ENCODE peak calls at places on chromosomes 2 and 18, in seven cellular contexts. Q is heart right ventricle, J is SK-N-SH, S is spleen, W is endodermal cell, X is HCT116, P is fibroblast of lung. I is an unnamed sample.

GRCh38 chr18:71899707-71900483 is 644.2 kb downstream of the CBLN2 start:
- DNase-seq in J (peak), P (no peak), W (no peak), X (no peak), Q (no peak), S (no peak), I (no peak)

GRCh38 chr2:237306787-237307170 is 107.2 kb downstream of the COL6A3 start:
- DNase-seq in P (peak), X (no peak), S (no peak), Q (no peak), J (no peak), W (no peak), I (no peak)

GRCh38 chr2:103445356-103445755 is 683.5 kb downstream of the TMEM182 start:
- DNase-seq in W (no peak), S (no peak), X (no peak), P (no peak), J (no peak), Q (no peak), I (no peak)

GRCh38 chr2:134771313-134771801 is 52.6 kb upstream of the TMEM163 start:
- DNase-seq in Q (no peak), X (no peak), S (no peak), P (no peak), J (peak), W (peak), I (no peak)

GRCh38 chr2:159760321-159760720 is 37.7 kb downstream of the CD302 start:
- DNase-seq in W (no peak), S (no peak), X (no peak), J (no peak), Q (no peak), P (no peak), I (no peak)

GRCh38 chr2:158659483-158659882 is 135.6 kb upstream of the DAPL1 start:
- DNase-seq in J (no peak), X (no peak), Q (no peak), S (no peak), P (peak), W (no peak), I (no peak)

GRCh38 chr2:173075056-173075780 is 428 bp upstream of the MAP3K20 start:
- DNase-seq in P (no peak), S (no peak), J (no peak), X (no peak), W (no peak), Q (no peak), I (no peak)

GRCh38 chr2:127650785-127651380 is 4.9 kb downstream of the GPR17 start:
- DNase-seq in Q (no peak), W (no peak), P (peak), J (no peak), S (no peak), X (no peak), I (no peak)

GRCh38 chr2:105521176-105521575 is 122.3 kb upstream of the FHL2 start:
- DNase-seq in P (no peak), Q (no peak), S (no peak), X (no peak), J (peak), W (no peak), I (no peak)

GRCh38 chr2:127173073-127173472 is 47.0 kb downstream of the CYP27C1 start:
- DNase-seq in J (no peak), Q (peak), W (no peak), S (no peak), X (no peak), P (peak), I (no peak)

GRCh38 chr18:25875574-25875973 is 214.8 kb downstream of the SS18 start:
- DNase-seq in W (no peak), P (peak), S (no peak), X (no peak), Q (no peak), J (no peak), I (no peak)

GRCh38 chr2:113027691-113028090 is 22.4 kb downstream of the IL36A start:
- DNase-seq in W (no peak), J (no peak), X (no peak), Q (no peak), P (no peak), S (no peak), I (no peak)

GRCh38 chr18:42086288-42086687 is 131.3 kb downstream of the PIK3C3 start:
- DNase-seq in X (no peak), Q (no peak), J (no peak), W (peak), S (no peak), P (peak), I (no peak)

GRCh38 chr18:75752864-75753263 is 325.4 kb upstream of the SMIM21 start:
- DNase-seq in W (no peak), J (no peak), X (no peak), S (no peak), P (no peak), Q (no peak), I (no peak)

GRCh38 chr2:231395188-231396057 is at the start of gene B3GNT7:
- DNase-seq in W (peak), J (peak), X (no peak), Q (no peak), S (no peak), P (no peak), I (peak)

GRCh38 chr18:79251021-79251420 is 144.7 kb upstream of the NFATC1 start:
- DNase-seq in P (peak), S (no peak), X (no peak), Q (no peak), J (no peak), W (no peak), I (no peak)

GRCh38 chr2:237170017-237170416 is 84.3 kb downstream of the COPS8 start:
- DNase-seq in J (no peak), W (no peak), X (no peak), P (no peak), S (no peak), Q (no peak), I (no peak)

GRCh38 chr2:104768694-104769093 is 85.2 kb upstream of the POU3F3 start:
- DNase-seq in S (no peak), Q (no peak), P (peak), W (no peak), X (no peak), J (no peak), I (no peak)

GRCh38 chr2:85712849-85713612 is 18.9 kb downstream of the GNLY start:
- DNase-seq in Q (peak), X (no peak), J (no peak), P (peak), W (no peak), S (no peak), I (peak)

GRCh38 chr18:25350561-25351201 is 1.3 kb downstream of the ZNF521 start:
- DNase-seq in J (peak), W (peak), S (peak), P (peak), Q (peak), X (no peak), I (no peak)

GRCh38 chr2:55419236-55419513 is 481 bp downstream of the CCDC88A start:
- DNase-seq in Q (no peak), X (no peak), P (peak), S (peak), J (peak), W (no peak), I (no peak)

GRCh38 chr2:135709992-135710391 is 31.7 kb upstream of the UBXN4 start:
- DNase-seq in W (peak), S (peak), P (peak), X (peak), Q (peak), J (peak), I (no peak)

GRCh38 chr2:217631091-217631490 is 371.7 kb downstream of the TNS1 start:
- DNase-seq in W (no peak), Q (no peak), X (no peak), S (no peak), P (no peak), J (no peak), I (no peak)

GRCh38 chr2:188439986-188440385 is 148.3 kb downstream of the GULP1 start:
- DNase-seq in S (no peak), J (peak), X (no peak), P (no peak), W (no peak), Q (no peak), I (no peak)

GRCh38 chr2:26758790-26759321 is 5.2 kb upstream of the SLC35F6 start:
- DNase-seq in S (no peak), P (peak), J (no peak), Q (no peak), W (no peak), X (no peak), I (no peak)

GRCh38 chr2:38578832-38579231 is 23.9 kb downstream of the HNRNPLL start:
- DNase-seq in W (no peak), S (no peak), X (no peak), Q (no peak), J (no peak), P (peak), I (no peak)

GRCh38 chr2:38581193-38582147 is 21.3 kb downstream of the HNRNPLL start:
- DNase-seq in S (no peak), X (peak), P (peak), J (peak), Q (peak), W (peak), I (no peak)

GRCh38 chr2:38583994-38584393 is 18.7 kb downstream of the HNRNPLL start:
- DNase-seq in X (no peak), P (no peak), S (no peak), W (no peak), J (no peak), Q (no peak), I (no peak)

GRCh38 chr2:38583524-38583923 is 19.2 kb downstream of the HNRNPLL start:
- DNase-seq in P (no peak), S (no peak), X (no peak), W (no peak), J (no peak), Q (no peak), I (no peak)

DNA sequence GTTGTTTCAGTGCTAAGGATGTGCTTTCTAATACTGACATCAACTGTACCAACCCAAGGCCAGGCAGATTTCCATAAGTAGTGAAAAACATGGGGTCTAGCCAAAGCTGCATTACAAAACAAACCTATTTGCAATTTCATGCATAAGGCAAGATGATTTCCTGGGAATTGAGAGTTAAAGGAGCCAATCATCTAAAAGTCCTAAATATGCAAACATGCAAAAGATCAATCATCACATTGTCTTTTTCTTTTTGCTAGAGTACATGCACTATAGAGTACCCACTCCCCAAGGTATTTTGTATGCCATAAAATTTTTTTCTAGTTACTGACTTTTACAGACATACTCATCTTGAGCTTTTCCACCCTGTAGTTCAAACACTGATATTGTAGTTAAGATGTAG is 22.5 kb downstream of the HNRNPLL start:
- DNase-seq in P (no peak), W (no peak), Q (no peak), S (no peak), J (no peak), X (no peak), I (no peak)
- TF ChIP-seq CTCF in P (no peak), W (no peak), Q (no peak), S (no peak), J (no peak), X (no peak), I (no peak)

DNA sequence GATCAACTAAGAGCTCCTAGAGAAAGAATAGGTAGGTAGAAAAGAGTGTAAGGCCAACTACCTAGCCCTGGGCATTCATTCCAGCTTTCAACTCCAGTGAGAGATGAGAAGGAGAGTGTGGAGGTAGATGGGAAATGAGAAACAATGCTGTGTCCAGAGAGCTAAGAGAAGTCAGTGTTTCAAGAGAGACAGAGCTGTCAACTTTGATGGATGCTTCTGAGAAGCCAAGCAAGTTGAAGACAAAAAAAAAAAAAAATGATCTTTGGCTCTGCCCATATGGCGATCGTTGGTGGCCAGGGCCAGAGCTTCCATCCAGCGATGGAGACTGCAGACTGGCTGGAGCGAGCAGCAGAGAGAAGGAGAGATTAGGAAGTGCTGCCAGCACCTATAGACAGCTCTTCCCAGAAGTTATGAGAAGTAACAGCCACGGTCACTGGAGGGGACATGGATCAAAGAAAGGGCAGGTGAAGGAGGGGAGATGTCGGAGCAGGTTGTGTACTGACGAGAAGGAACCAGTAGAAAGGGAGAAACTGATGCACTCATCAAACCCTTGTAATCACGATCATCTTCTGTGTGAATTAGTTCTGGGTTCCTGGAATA is 112.4 kb upstream of the PPP1CB start:
- DNase-seq in W (no peak), S (no peak), X (no peak), J (no peak), Q (no peak), P (no peak), I (no peak)
- H3K27ac ChIP-seq in W (no peak), S (no peak), X (no peak), J (no peak), Q (no peak), P (no peak), I (no peak)

GRCh38 chr2:33602216-33602830 is 3.2 kb upstream of the FAM98A start:
- DNase-seq in Q (no peak), J (no peak), P (peak), W (no peak), S (no peak), X (no peak), I (no peak)

GRCh38 chr2:33599943-33600192 is 769 bp upstream of the FAM98A start:
- DNase-seq in J (no peak), X (no peak), Q (no peak), W (no peak), S (no peak), P (no peak), I (no peak)

GRCh38 chr2:33598472-33599174 is 476 bp downstream of the FAM98A start:
- DNase-seq in P (peak), Q (no peak), X (no peak), J (peak), S (peak), W (peak), I (no peak)

GRCh38 chr2:33597026-33597425 is 2.1 kb downstream of the FAM98A start:
- DNase-seq in J (no peak), S (no peak), W (no peak), X (no peak), Q (no peak), P (no peak), I (no peak)

GRCh38 chr2:33599175-33599942 is at the start of gene FAM98A:
- DNase-seq in S (peak), J (peak), W (peak), P (peak), Q (peak), X (peak), I (peak)
- TF ChIP-seq CTCF in S (no peak), J (peak), W (peak), P (peak), Q (no peak), X (no peak), I (peak)

DNA sequence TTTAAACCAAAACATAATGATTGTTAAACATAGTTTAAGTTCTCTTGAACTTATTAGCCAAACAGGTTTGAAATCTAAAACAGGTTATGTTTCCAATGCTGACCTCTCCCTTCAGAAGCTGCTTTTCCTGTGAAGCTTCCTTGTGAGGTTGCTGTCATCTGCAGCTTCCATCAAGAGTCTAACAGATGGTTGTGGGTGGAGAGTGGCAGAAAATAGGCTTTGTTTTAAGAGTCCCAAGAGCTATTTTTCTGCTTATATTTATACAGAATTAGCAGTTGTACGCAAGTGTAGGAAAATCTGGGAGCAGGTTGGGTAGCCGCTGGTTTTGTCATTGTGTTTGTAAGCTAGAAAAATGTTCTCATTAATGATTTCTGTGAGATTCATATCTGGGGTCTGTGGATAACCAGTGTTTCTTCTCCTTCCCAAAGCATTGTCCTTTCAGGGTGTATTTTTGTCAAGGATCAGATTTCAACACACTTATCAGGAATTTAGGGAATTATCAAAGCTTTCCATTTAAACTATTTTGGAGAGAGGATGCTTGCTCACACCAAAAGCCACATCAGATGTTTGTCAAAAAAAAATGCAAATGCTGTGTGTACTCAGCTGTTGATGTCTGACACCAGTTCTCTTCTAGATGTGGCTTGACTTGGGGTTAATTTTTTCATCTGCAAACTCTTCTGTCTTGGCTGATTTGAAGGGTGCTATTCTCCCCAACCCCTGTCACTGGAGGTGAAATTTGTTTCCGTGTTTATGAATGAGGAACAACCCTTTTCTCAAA is 78.1 kb upstream of the KIF5C start:
- DNase-seq in Q (no peak), W (no peak), S (no peak), P (no peak), X (no peak), J (no peak), I (no peak)
- H3K27ac ChIP-seq in Q (no peak), W (no peak), S (no peak), P (no peak), X (no peak), J (no peak), I (no peak)

GRCh38 chr2:123771928-123772632 is 253.0 kb upstream of the CNTNAP5 start:
- DNase-seq in Q (no peak), P (no peak), J (no peak), X (no peak), W (no peak), S (no peak), I (no peak)

GRCh38 chr2:123769001-123769400 is 256.1 kb upstream of the CNTNAP5 start:
- DNase-seq in X (no peak), P (no peak), Q (no peak), J (no peak), S (no peak), W (no peak), I (no peak)

GRCh38 chr2:123768233-123768632 is 256.9 kb upstream of the CNTNAP5 start:
- DNase-seq in X (no peak), S (no peak), P (no peak), W (no peak), J (no peak), Q (no peak), I (no peak)
- TF ChIP-seq CTCF in X (no peak), S (no peak), P (no peak), W (no peak), J (no peak), Q (no peak), I (no peak)

DNA sequence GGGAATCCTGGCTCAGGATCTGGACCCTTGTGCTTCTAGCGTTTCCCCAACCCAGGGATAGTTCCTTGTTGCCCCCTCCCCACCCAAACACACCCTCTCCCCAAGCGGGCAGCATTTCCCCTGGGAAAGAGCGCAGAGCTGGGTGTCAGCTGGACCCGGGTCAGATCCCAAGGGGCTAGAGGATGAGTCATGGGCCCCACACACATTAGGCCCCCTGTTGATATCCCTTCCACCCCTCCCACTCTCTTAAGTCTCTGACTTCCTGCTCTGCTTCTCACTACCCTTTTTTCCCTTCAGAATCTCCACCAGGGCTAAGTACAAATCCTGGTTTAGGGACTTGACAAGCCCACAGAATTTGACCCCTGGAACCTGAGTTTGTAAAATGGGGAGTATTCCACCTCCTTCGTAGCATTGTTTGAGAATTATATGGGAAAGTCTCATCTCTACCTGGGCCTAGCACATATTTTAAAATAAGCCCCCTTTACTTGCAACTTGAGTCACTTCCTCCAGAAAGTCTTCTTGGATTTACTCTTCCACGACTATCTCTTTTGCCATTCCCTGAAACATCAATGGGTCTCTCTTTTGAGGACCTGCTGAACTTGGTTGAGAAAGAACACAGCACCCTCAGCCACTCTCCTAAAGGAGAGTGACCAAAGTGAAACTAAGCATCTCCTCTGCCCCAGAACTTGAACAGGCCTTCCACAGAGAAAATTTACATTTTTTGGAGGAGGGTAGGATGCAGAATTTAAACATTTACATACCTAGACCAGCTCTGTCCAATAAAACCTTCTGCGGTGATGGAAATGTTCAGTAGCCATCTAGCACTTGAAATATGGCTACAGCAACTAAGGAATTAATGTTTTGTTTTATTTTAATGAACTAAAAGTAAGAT is 4.7 kb downstream of the RTKN start:
- DNase-seq in J (no peak), W (peak), S (peak), Q (no peak), P (no peak), X (no peak), I (no peak)
- H3K27ac ChIP-seq in J (no peak), W (no peak), S (no peak), Q (peak), P (no peak), X (no peak), I (no peak)

GRCh38 chr2:199603748-199604291 is 146.1 kb upstream of the SATB2 start:
- DNase-seq in J (peak), X (no peak), P (peak), S (no peak), Q (no peak), W (peak), I (peak)

GRCh38 chr2:199602271-199602895 is 144.6 kb upstream of the SATB2 start:
- DNase-seq in J (peak), S (no peak), Q (no peak), P (peak), W (peak), X (peak), I (no peak)

GRCh38 chr2:199602896-199603482 is 145.2 kb upstream of the SATB2 start:
- DNase-seq in W (no peak), X (no peak), P (peak), J (peak), S (no peak), Q (no peak), I (no peak)

GRCh38 chr2:199607914-199608313 is 150.2 kb upstream of the SATB2 start:
- DNase-seq in W (no peak), S (no peak), J (no peak), X (no peak), Q (no peak), P (no peak), I (no peak)

GRCh38 chr2:199606193-199606780 is 148.5 kb upstream of the SATB2 start:
- DNase-seq in Q (no peak), X (no peak), P (no peak), J (peak), W (no peak), S (no peak), I (no peak)
- TF ChIP-seq CTCF in Q (no peak), X (peak), P (no peak), J (peak), W (peak), S (no peak), I (no peak)